ENCODE peak calls at places on chromosomes 2 and 18, in nine cellular contexts. C is AG08395; V is activated T-cell treated with anti-CD3 and anti-CD28 coated beads, Interleukin-2, amount 50 U/mL, for 4 hours; B is HAP-1; E is activated naive CD4-positive, alpha-beta T cell treated with Interleukin-2 at 50 U/mL for 16 hours; O is GM03348; Q is upper lobe of right lung; G is hypothalamus; I is AG10803. N is an unnamed sample.

GRCh38 chr2:119425620-119426395 is 5.8 kb upstream of the TMEM37 start:
- DNase-seq in I (no peak), C (no peak), G (no peak), B (no peak), V (no peak), E (no peak), Q (no peak), O (no peak), N (no peak)

GRCh38 chr2:8049851-8050571 is 631.8 kb upstream of the ID2 start:
- DNase-seq in V (no peak), C (no peak), O (no peak), G (no peak), E (peak; percentile 65), B (no peak), I (no peak), Q (no peak), N (peak; percentile 14)

GRCh38 chr2:121375621-121376159 is 90.7 kb upstream of the TFCP2L1 start:
- DNase-seq in I (peak; percentile 15), O (no peak), V (no peak), E (no peak), G (no peak), Q (no peak), B (no peak), C (no peak), N (no peak)

GRCh38 chr2:241390301-241391206 is 34.5 kb downstream of the FARP2 start:
- DNase-seq in E (peak; percentile 15), Q (no peak), C (no peak), G (no peak), O (no peak), I (no peak), B (no peak), V (no peak), N (peak; percentile 79)

GRCh38 chr2:164657129-164657528 is 35.8 kb upstream of the GRB14 start:
- DNase-seq in B (no peak), I (peak; percentile 87), Q (no peak), G (no peak), C (peak; percentile 92), E (no peak), V (no peak), O (peak; percentile 74), N (peak; percentile 92)

GRCh38 chr18:28062446-28062845 is 114.5 kb downstream of the CDH2 start:
- DNase-seq in G (no peak), I (peak; percentile 84), O (peak; percentile 47), V (no peak), C (no peak), E (no peak), B (no peak), Q (no peak), N (no peak)

GRCh38 chr2:10901160-10901559 is 10.6 kb upstream of the KCNF1 start:
- DNase-seq in O (peak; percentile 38), G (no peak), C (peak; percentile 38), V (no peak), E (no peak), Q (no peak), B (no peak), I (peak; percentile 43), N (peak; percentile 79)

GRCh38 chr18:23498877-23499570 is 4.3 kb upstream of the RMC1 start:
- DNase-seq in B (peak; percentile 86), E (peak; percentile 71), G (peak; percentile 9), Q (peak; percentile 76), V (peak; percentile 64), C (peak; percentile 65), O (peak; percentile 76), I (peak; percentile 81), N (no peak)

GRCh38 chr2:101981066-101981465 is 10.7 kb upstream of the IL1R2 start:
- DNase-seq in E (no peak), I (no peak), B (no peak), O (no peak), C (no peak), G (no peak), Q (no peak), V (no peak), N (no peak)

GRCh38 chr2:232340171-232340935 is 38.2 kb upstream of the ALPP start:
- DNase-seq in E (no peak), V (no peak), C (no peak), I (no peak), G (no peak), O (no peak), B (no peak), Q (peak; percentile 32), N (no peak)

GRCh38 chr2:71070294-71071025 is 2.0 kb downstream of the NAGK start:
- DNase-seq in Q (no peak), E (no peak), B (no peak), G (no peak), O (peak; percentile 69), I (peak; percentile 57), C (peak; percentile 63), V (no peak), N (peak; percentile 29)

GRCh38 chr2:71001592-71002570 is 7.2 kb upstream of the TEX261 start:
- DNase-seq in V (no peak), B (peak; percentile 76), Q (peak; percentile 31), C (no peak), E (no peak), O (peak; percentile 4), I (no peak), G (no peak), N (no peak)

GRCh38 chr18:10442551-10442971 is 11.9 kb upstream of the APCDD1 start:
- DNase-seq in Q (no peak), I (peak; percentile 18), C (no peak), G (no peak), B (no peak), O (no peak), E (no peak), V (no peak), N (no peak)

GRCh38 chr2:45938649-45939511 is 287.4 kb downstream of the PRKCE start:
- DNase-seq in Q (peak; percentile 80), V (no peak), I (peak; percentile 96), E (no peak), G (no peak), O (peak; percentile 91), C (peak; percentile 90), B (peak; percentile 24), N (peak; percentile 92)

GRCh38 chr18:77439888-77440287 is 190.2 kb downstream of the GALR1 start:
- DNase-seq in I (no peak), O (no peak), C (no peak), V (no peak), G (no peak), E (no peak), B (no peak), Q (no peak), N (no peak)

GRCh38 chr2:238936162-238937052 is 88.5 kb downstream of the TWIST2 start:
- DNase-seq in C (no peak), Q (peak; percentile 38), E (no peak), O (no peak), G (no peak), I (no peak), V (no peak), B (no peak), N (no peak)

GRCh38 chr2:27042159-27042661 is 9.3 kb upstream of the AGBL5 start:
- DNase-seq in B (no peak), V (no peak), G (no peak), Q (no peak), E (no peak), C (no peak), I (no peak), O (no peak), N (no peak)